ENCODE peak calls at places on chromosomes 12 and 14, in seven cellular contexts. L is H9, I is neuronal stem cell, H is IMR-90, X is mesenchymal stem cell, R is trophoblast cell, N is H1. Q is an unnamed sample.

GRCh38 chr12:114935658-114936057 is 251.7 kb upstream of the TBX3 start:
- DNase-seq in N (no peak), H (no peak), I (no peak), R (no peak), X (no peak), L (no peak), Q (no peak)

GRCh38 chr12:9112076-9112853 is 3.5 kb downstream of the A2M start:
- DNase-seq in L (no peak), I (no peak), N (no peak), X (no peak), H (no peak), R (no peak), Q (no peak)

GRCh38 chr12:125140239-125140917 is 75.1 kb downstream of the AACS start:
- DNase-seq in I (peak), R (no peak), H (no peak), N (no peak), X (peak), L (peak), Q (peak)

GRCh38 chr12:84727964-84728363 is 184.6 kb downstream of the SLC6A15 start:
- DNase-seq in H (no peak), L (peak), X (no peak), R (peak), I (no peak), N (no peak), Q (peak)

GRCh38 chr14:104228716-104229620 is 90.6 kb downstream of the KIF26A start:
- DNase-seq in N (no peak), R (no peak), I (no peak), L (no peak), H (no peak), X (no peak), Q (no peak)

GRCh38 chr14:38989917-38990546 is 113.0 kb downstream of the SEC23A start:
- DNase-seq in X (no peak), R (no peak), H (no peak), N (no peak), I (no peak), L (no peak), Q (no peak)

GRCh38 chr12:88272456-88272855 is 130.3 kb downstream of the TMTC3 start:
- DNase-seq in X (no peak), L (no peak), H (no peak), R (no peak), I (no peak), N (no peak), Q (no peak)

GRCh38 chr12:53623986-53624385 is 2.2 kb downstream of the ATF7 start:
- DNase-seq in L (no peak), N (no peak), R (no peak), H (peak), I (no peak), X (peak), Q (no peak)

GRCh38 chr12:113700943-113701342 is 229.3 kb upstream of the LHX5 start:
- DNase-seq in H (peak), R (peak), I (no peak), N (peak), L (peak), X (no peak), Q (peak)

GRCh38 chr14:23094666-23095195 is at the start of gene ACIN1:
- DNase-seq in I (peak), X (peak), H (peak), N (no peak), R (peak), L (no peak), Q (peak)

GRCh38 chr14:33596211-33597080 is 354.4 kb downstream of the EGLN3 start:
- DNase-seq in X (peak), R (no peak), N (no peak), I (no peak), L (no peak), H (no peak), Q (no peak)
- H2AK5ac ChIP-seq in X (no peak), R (no peak), N (no peak), I (no peak), L (no peak), H (no peak), Q (no peak)

GRCh38 chr12:41174602-41175001 is 13.5 kb upstream of the PDZRN4 start:
- DNase-seq in X (no peak), N (no peak), H (no peak), I (no peak), R (no peak), L (no peak), Q (no peak)
- H2AK5ac ChIP-seq in X (no peak), N (no peak), H (no peak), I (no peak), R (no peak), L (no peak), Q (no peak)

GRCh38 chr12:116818341-116818856 is 62.8 kb downstream of the HRK start:
- DNase-seq in X (peak), I (no peak), H (peak), N (no peak), L (no peak), R (peak), Q (no peak)

GRCh38 chr12:116821291-116821690 is 60.0 kb downstream of the HRK start:
- DNase-seq in N (no peak), R (no peak), L (peak), X (no peak), H (no peak), I (no peak), Q (no peak)

GRCh38 chr12:116820077-116820656 is 61.1 kb downstream of the HRK start:
- DNase-seq in I (no peak), X (peak), L (no peak), H (no peak), R (no peak), N (no peak), Q (no peak)

GRCh38 chr12:116813271-116814041 is 67.8 kb downstream of the HRK start:
- DNase-seq in I (no peak), L (no peak), H (peak), R (no peak), X (peak), N (no peak), Q (no peak)

GRCh38 chr12:116818948-116819832 is 62.1 kb downstream of the HRK start:
- DNase-seq in I (peak), H (peak), X (peak), R (peak), N (peak), L (peak), Q (peak)
- H2AK5ac ChIP-seq in I (no peak), H (peak), X (no peak), R (no peak), N (no peak), L (no peak), Q (no peak)

GRCh38 chr12:1007994-1008393 is 17.0 kb downstream of the ERC1 start:
- DNase-seq in R (no peak), H (no peak), I (no peak), L (no peak), N (no peak), X (no peak), Q (no peak)

GRCh38 chr12:1003600-1004271 is 12.7 kb downstream of the ERC1 start:
- DNase-seq in H (no peak), I (peak), L (no peak), R (no peak), X (no peak), N (no peak), Q (peak)

GRCh38 chr12:1001507-1001906 is 10.5 kb downstream of the ERC1 start:
- DNase-seq in L (no peak), R (no peak), H (no peak), X (no peak), N (no peak), I (no peak), Q (no peak)

GRCh38 chr12:1007276-1007675 is 16.3 kb downstream of the ERC1 start:
- DNase-seq in L (no peak), H (no peak), X (no peak), I (no peak), N (no peak), R (no peak), Q (no peak)

DNA sequence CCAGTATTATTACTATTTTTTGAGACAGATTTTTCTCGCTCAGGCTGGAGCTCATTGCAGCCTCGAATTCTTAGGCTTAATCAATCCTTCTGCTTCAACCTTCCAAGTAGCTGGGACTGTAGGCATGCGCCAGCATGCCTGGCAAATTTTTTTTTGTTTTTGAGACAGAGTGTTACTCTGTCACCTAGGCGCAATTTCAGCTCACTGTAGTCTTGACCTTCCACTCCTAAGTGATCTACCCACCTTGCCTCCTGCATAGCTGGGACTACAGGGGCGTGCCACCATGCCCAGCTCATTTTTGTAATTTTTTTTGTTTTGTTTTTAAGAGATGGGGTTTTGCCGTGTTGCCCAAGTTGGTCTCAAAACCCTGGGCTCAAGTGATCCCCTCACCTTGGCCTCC is 15.2 kb downstream of the ERC1 start:
- DNase-seq in R (peak), L (no peak), N (no peak), X (no peak), H (no peak), I (no peak), Q (no peak)
- H2AK5ac ChIP-seq in R (no peak), L (no peak), N (no peak), X (peak), H (no peak), I (no peak), Q (no peak)

GRCh38 chr12:45076417-45077031 is 25.6 kb upstream of the DBX2 start:
- DNase-seq in R (no peak), L (peak), N (peak), I (peak), X (no peak), H (no peak), Q (peak)

GRCh38 chr12:45077259-45077658 is 26.4 kb upstream of the DBX2 start:
- DNase-seq in X (no peak), N (no peak), H (no peak), R (no peak), I (no peak), L (no peak), Q (no peak)

DNA sequence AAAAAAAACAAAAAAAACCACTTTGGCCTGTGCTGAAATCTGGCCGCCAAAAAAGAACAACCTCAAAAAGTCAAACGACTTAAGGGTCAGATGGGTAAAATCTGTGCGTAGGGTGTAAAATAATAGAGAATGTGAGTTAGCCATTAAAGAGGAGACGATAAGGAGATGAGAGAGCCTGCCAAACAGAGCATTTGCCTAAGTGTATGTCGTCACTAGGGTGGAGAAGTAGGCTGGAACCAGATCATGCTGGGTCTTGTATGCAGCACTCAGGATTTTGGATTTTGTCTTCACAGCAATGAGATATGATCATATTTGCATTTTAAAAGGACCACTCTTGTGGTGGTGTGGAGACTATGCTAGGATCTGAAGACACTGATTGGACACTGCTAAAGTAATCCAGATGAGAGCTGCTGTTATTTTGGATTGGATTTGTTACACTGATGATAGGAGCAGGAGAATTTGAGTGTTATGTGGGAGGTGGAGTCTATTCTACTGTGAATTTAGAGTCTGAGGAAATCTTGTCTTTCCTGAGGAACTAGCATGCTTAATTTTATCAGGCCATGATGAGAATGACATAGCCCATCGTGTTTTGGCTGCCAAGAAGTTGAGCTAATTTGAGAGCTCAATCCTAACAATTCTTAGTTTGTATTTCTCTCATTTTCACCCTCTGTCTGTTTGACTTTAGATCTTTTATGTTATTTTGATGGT is 24.8 kb upstream of the DBX2 start:
- DNase-seq in R (no peak), I (no peak), H (no peak), L (no peak), N (no peak), X (no peak), Q (no peak)
- H2AK5ac ChIP-seq in R (no peak), I (no peak), H (no peak), L (no peak), N (peak), X (no peak), Q (no peak)

GRCh38 chr12:82870825-82871377 is 184.2 kb downstream of the TMTC2 start:
- DNase-seq in I (no peak), L (no peak), H (no peak), N (no peak), X (no peak), R (peak), Q (no peak)
- H2AK5ac ChIP-seq in I (no peak), L (no peak), H (no peak), N (no peak), X (no peak), R (no peak), Q (no peak)